ENCODE peak calls at places on chromosomes 3 and 15, in four cellular contexts. One of them, this sample, is unnamed.

GRCh38 chr15:85972805-85973540 is 106.7 kb upstream of the AGBL1 start:
- DNase-seq in Calu3: no peak
- DNase-seq in renal cortical epithelial cell: no peak
- DNase-seq in breast epithelium: no peak
- DNase-seq in this sample: no peak

GRCh38 chr3:37973250-37974054 is 17.1 kb upstream of the VILL start:
- DNase-seq in Calu3: no peak
- DNase-seq in breast epithelium: no peak
- DNase-seq in renal cortical epithelial cell: no peak
- DNase-seq in this sample: no peak

GRCh38 chr3:46624533-46624932 is 12.2 kb downstream of the FAM240A start:
- DNase-seq in breast epithelium: no peak
- DNase-seq in Calu3: no peak
- DNase-seq in renal cortical epithelial cell: no peak
- DNase-seq in this sample: no peak

GRCh38 chr3:181318321-181318720 is 328.8 kb upstream of the DNAJC19 start:
- DNase-seq in renal cortical epithelial cell: no peak
- DNase-seq in breast epithelium: no peak
- DNase-seq in Calu3: no peak
- DNase-seq in this sample: no peak

GRCh38 chr3:190265795-190266194 is 56.5 kb downstream of the CLDN1 start:
- DNase-seq in Calu3: peak; percentile 81
- DNase-seq in renal cortical epithelial cell: peak; percentile 93
- DNase-seq in breast epithelium: no peak
- DNase-seq in this sample: peak; percentile 59

GRCh38 chr3:70771426-70772147 is 459.1 kb upstream of the MDFIC2 start:
- DNase-seq in renal cortical epithelial cell: no peak
- DNase-seq in breast epithelium: no peak
- DNase-seq in Calu3: no peak
- DNase-seq in this sample: no peak

GRCh38 chr3:172102123-172102882 is 62.9 kb downstream of the FNDC3B start:
- DNase-seq in breast epithelium: no peak
- DNase-seq in Calu3: peak; percentile 35
- DNase-seq in renal cortical epithelial cell: no peak
- DNase-seq in this sample: no peak

GRCh38 chr3:42649006-42649405 is 4.5 kb upstream of the ZBTB47 start:
- DNase-seq in Calu3: no peak
- DNase-seq in breast epithelium: no peak
- DNase-seq in renal cortical epithelial cell: no peak
- DNase-seq in this sample: no peak

GRCh38 chr3:25782938-25783660 is at the start of gene NGLY1:
- DNase-seq in Calu3: peak; percentile 87
- DNase-seq in renal cortical epithelial cell: peak; percentile 44
- DNase-seq in breast epithelium: peak; percentile 82
- DNase-seq in this sample: no peak

GRCh38 chr15:89143503-89144162 is 55.4 kb downstream of the ABHD2 start:
- DNase-seq in breast epithelium: no peak
- DNase-seq in renal cortical epithelial cell: no peak
- DNase-seq in Calu3: no peak
- DNase-seq in this sample: no peak

GRCh38 chr3:101926594-101927105 is 77.3 kb downstream of the NFKBIZ start:
- DNase-seq in renal cortical epithelial cell: peak; percentile 56
- DNase-seq in Calu3: no peak
- DNase-seq in breast epithelium: no peak
- DNase-seq in this sample: no peak

GRCh38 chr3:113216393-113216792 is 5.0 kb downstream of the BOC start:
- DNase-seq in renal cortical epithelial cell: no peak
- DNase-seq in Calu3: no peak
- DNase-seq in breast epithelium: no peak
- DNase-seq in this sample: no peak